ENCODE peak calls at places on chromosomes 16 and 17, in nine cellular contexts. D, B, A, V, P, F, W, S and H are unnamed samples.

GRCh38 chr17:81609541-81610353 is 27.2 kb downstream of the NPLOC4 start:
- DNase-seq in D (no peak), B (peak), A (no peak), V (no peak), P (no peak), F (no peak), W (no peak), S (no peak), H (no peak)

GRCh38 chr17:4003501-4004421 is 39.5 kb upstream of the ATP2A3 start:
- DNase-seq in D (no peak), B (peak), A (no peak), V (no peak), P (peak), F (no peak), W (no peak), S (no peak), H (no peak)

GRCh38 chr17:77280304-77280910 is 139.6 kb downstream of the SEC14L1 start:
- DNase-seq in D (no peak), B (no peak), A (peak), V (peak), P (no peak), F (peak), W (no peak), S (peak), H (no peak)

GRCh38 chr17:45368661-45369060 is 51.8 kb upstream of the MAP3K14 start:
- DNase-seq in D (no peak), B (no peak), A (no peak), V (no peak), P (no peak), F (peak), W (no peak), S (peak), H (no peak)

GRCh38 chr16:89670496-89671431 is 13.1 kb downstream of the SPATA33 start:
- DNase-seq in D (no peak), B (no peak), A (peak), V (no peak), P (no peak), F (peak), W (no peak), S (peak), H (no peak)

GRCh38 chr16:79601092-79601977 is 798 bp upstream of the MAF start:
- DNase-seq in D (no peak), B (no peak), A (peak), V (peak), P (peak), F (peak), W (peak), S (peak), H (peak)

GRCh38 chr16:12508054-12508453 is 295.6 kb downstream of the CPPED1 start:
- DNase-seq in D (no peak), B (no peak), A (no peak), V (no peak), P (no peak), F (no peak), W (no peak), S (no peak), H (no peak)

GRCh38 chr17:9839433-9839832 is 13.7 kb downstream of the GLP2R start:
- DNase-seq in D (no peak), B (no peak), A (peak), V (no peak), P (no peak), F (peak), W (no peak), S (no peak), H (no peak)

GRCh38 chr17:4329838-4330237 is 36.6 kb downstream of the UBE2G1 start:
- DNase-seq in D (no peak), B (no peak), A (peak), V (no peak), P (no peak), F (peak), W (no peak), S (peak), H (no peak)

GRCh38 chr17:50890675-50891516 is 24.7 kb upstream of the TOB1 start:
- DNase-seq in D (no peak), B (no peak), A (no peak), V (no peak), P (no peak), F (peak), W (no peak), S (no peak), H (no peak)

GRCh38 chr17:73068322-73069153 is 23.9 kb downstream of the SLC39A11 start:
- DNase-seq in D (no peak), B (peak), A (no peak), V (no peak), P (peak), F (peak), W (no peak), S (peak), H (no peak)

GRCh38 chr16:24536671-24537070 is 2.7 kb upstream of the RBBP6 start:
- DNase-seq in D (no peak), B (no peak), A (no peak), V (no peak), P (no peak), F (no peak), W (no peak), S (no peak), H (no peak)

GRCh38 chr16:64983983-64984382 is 137.9 kb downstream of the CDH11 start:
- DNase-seq in D (no peak), B (peak), A (peak), V (peak), P (peak), F (peak), W (peak), S (peak), H (peak)

GRCh38 chr17:39634384-39634871 is 2.5 kb upstream of the STARD3 start:
- DNase-seq in D (no peak), B (peak), A (peak), V (peak), P (no peak), F (peak), W (no peak), S (peak), H (no peak)

GRCh38 chr17:13502263-13502662 is 99.5 kb downstream of the HS3ST3A1 start:
- DNase-seq in D (no peak), B (no peak), A (no peak), V (no peak), P (no peak), F (no peak), W (no peak), S (no peak), H (no peak)

GRCh38 chr16:58513874-58514273 is 1.4 kb upstream of the SETD6 start:
- DNase-seq in D (no peak), B (no peak), A (no peak), V (no peak), P (no peak), F (no peak), W (no peak), S (no peak), H (no peak)

GRCh38 chr17:75454193-75454592 is 2.2 kb upstream of the TMEM94 start:
- DNase-seq in D (no peak), B (peak), A (peak), V (no peak), P (no peak), F (peak), W (no peak), S (no peak), H (no peak)

GRCh38 chr17:30586818-30587595 is 109.8 kb downstream of the GOSR1 start:
- DNase-seq in D (peak), B (no peak), A (peak), V (no peak), P (no peak), F (peak), W (no peak), S (peak), H (no peak)

GRCh38 chr16:8859913-8860881 is 8.6 kb downstream of the CARHSP1 start:
- DNase-seq in D (no peak), B (no peak), A (no peak), V (no peak), P (no peak), F (peak), W (no peak), S (peak), H (no peak)

GRCh38 chr16:85615014-85615851 is 2.1 kb downstream of the GSE1 start:
- DNase-seq in D (peak), B (peak), A (no peak), V (peak), P (peak), F (peak), W (peak), S (no peak), H (peak)

GRCh38 chr16:76386784-76387183 is 109.6 kb downstream of the CNTNAP4 start:
- DNase-seq in D (no peak), B (no peak), A (no peak), V (no peak), P (no peak), F (peak), W (no peak), S (no peak), H (no peak)